ENCODE peak calls at places on chromosomes 7 and 10, in six cellular contexts. One of them, this sample, is unnamed.

GRCh38 chr10:131155218-131155902 is 156.2 kb downstream of the TCERG1L start:
- DNase-seq in GM23338: no peak
- DNase-seq in A549: no peak
- DNase-seq in HL-60: no peak
- DNase-seq in HepG2: no peak
- DNase-seq in HCT116: no peak
- DNase-seq in this sample: no peak

GRCh38 chr10:12937527-12937926 is 64.0 kb downstream of the CCDC3 start:
- DNase-seq in A549: no peak
- DNase-seq in HL-60: no peak
- DNase-seq in HCT116: no peak
- DNase-seq in HepG2: no peak
- DNase-seq in GM23338: no peak
- DNase-seq in this sample: no peak

GRCh38 chr10:69048103-69048502 is 39.8 kb upstream of the SRGN start:
- DNase-seq in HepG2: no peak
- DNase-seq in HCT116: no peak
- DNase-seq in HL-60: peak
- DNase-seq in A549: no peak
- DNase-seq in GM23338: no peak
- DNase-seq in this sample: no peak

GRCh38 chr7:45017253-45017652 is 17.3 kb downstream of the CCM2 start:
- DNase-seq in HepG2: no peak
- DNase-seq in GM23338: no peak
- DNase-seq in HCT116: no peak
- DNase-seq in A549: no peak
- DNase-seq in HL-60: no peak
- DNase-seq in this sample: no peak

GRCh38 chr10:21034241-21034640 is 137.1 kb upstream of the NEBL start:
- DNase-seq in HepG2: no peak
- DNase-seq in A549: no peak
- DNase-seq in HCT116: no peak
- DNase-seq in GM23338: no peak
- DNase-seq in HL-60: no peak
- DNase-seq in this sample: no peak

GRCh38 chr10:59176241-59177030 is at the start of gene PHYHIPL:
- DNase-seq in HepG2: peak
- DNase-seq in HL-60: no peak
- DNase-seq in A549: peak
- DNase-seq in GM23338: peak
- DNase-seq in HCT116: no peak
- DNase-seq in this sample: no peak

GRCh38 chr7:13099197-13099795 is 411.9 kb downstream of the ARL4A start:
- DNase-seq in HCT116: no peak
- DNase-seq in A549: peak
- DNase-seq in HepG2: peak
- DNase-seq in GM23338: no peak
- DNase-seq in HL-60: no peak
- DNase-seq in this sample: peak

GRCh38 chr10:14687340-14687739 is 87.4 kb downstream of the FAM107B start:
- DNase-seq in HL-60: no peak
- DNase-seq in HepG2: peak
- DNase-seq in GM23338: no peak
- DNase-seq in A549: peak
- DNase-seq in HCT116: no peak
- DNase-seq in this sample: no peak

GRCh38 chr7:132654150-132654549 is 77.9 kb upstream of the PLXNA4 start:
- DNase-seq in GM23338: peak
- DNase-seq in A549: peak
- DNase-seq in HL-60: no peak
- DNase-seq in HCT116: peak
- DNase-seq in HepG2: no peak
- DNase-seq in this sample: no peak

GRCh38 chr10:122703483-122704448 is 4.1 kb upstream of the C10orf120 start:
- DNase-seq in GM23338: peak
- DNase-seq in A549: peak
- DNase-seq in HL-60: peak
- DNase-seq in HepG2: peak
- DNase-seq in HCT116: peak
- DNase-seq in this sample: peak

GRCh38 chr10:93266858-93267257 is 193.2 kb downstream of the CYP26A1 start:
- DNase-seq in HepG2: no peak
- DNase-seq in HL-60: no peak
- DNase-seq in GM23338: no peak
- DNase-seq in A549: no peak
- DNase-seq in HCT116: no peak
- DNase-seq in this sample: no peak

GRCh38 chr7:99011341-99011705 is 132.6 kb downstream of the SMURF1 start:
- DNase-seq in HL-60: no peak
- DNase-seq in HepG2: no peak
- DNase-seq in GM23338: no peak
- DNase-seq in A549: no peak
- DNase-seq in HCT116: no peak
- DNase-seq in this sample: no peak

GRCh38 chr7:114209968-114210367 is 204.6 kb upstream of the FOXP2 start:
- DNase-seq in HL-60: no peak
- DNase-seq in GM23338: no peak
- DNase-seq in HCT116: no peak
- DNase-seq in HepG2: no peak
- DNase-seq in A549: no peak
- DNase-seq in this sample: no peak

GRCh38 chr7:103149808-103150180 is 895 bp upstream of the NAPEPLD start:
- DNase-seq in HL-60: no peak
- DNase-seq in HCT116: no peak
- DNase-seq in HepG2: no peak
- DNase-seq in GM23338: no peak
- DNase-seq in A549: no peak
- DNase-seq in this sample: no peak

GRCh38 chr10:117980216-117980615 is 66.5 kb downstream of the RAB11FIP2 start:
- DNase-seq in A549: peak
- DNase-seq in GM23338: no peak
- DNase-seq in HL-60: no peak
- DNase-seq in HCT116: no peak
- DNase-seq in HepG2: no peak
- DNase-seq in this sample: peak

GRCh38 chr7:140322759-140323158 is 75.6 kb downstream of the SLC37A3 start:
- DNase-seq in GM23338: peak
- DNase-seq in A549: no peak
- DNase-seq in HCT116: no peak
- DNase-seq in HepG2: no peak
- DNase-seq in HL-60: no peak
- DNase-seq in this sample: no peak

GRCh38 chr7:96417784-96418183 is 95.9 kb upstream of the SLC25A13 start:
- DNase-seq in HCT116: no peak
- DNase-seq in HL-60: no peak
- DNase-seq in HepG2: no peak
- DNase-seq in A549: no peak
- DNase-seq in GM23338: no peak
- DNase-seq in this sample: no peak

GRCh38 chr7:6453737-6454136 is 6.0 kb upstream of the DAGLB start:
- DNase-seq in GM23338: no peak
- DNase-seq in HCT116: peak
- DNase-seq in HL-60: no peak
- DNase-seq in HepG2: peak
- DNase-seq in A549: peak
- DNase-seq in this sample: no peak

GRCh38 chr7:13181221-13181620 is 493.8 kb downstream of the ARL4A start:
- DNase-seq in HCT116: no peak
- DNase-seq in A549: peak
- DNase-seq in HL-60: no peak
- DNase-seq in GM23338: no peak
- DNase-seq in HepG2: no peak
- DNase-seq in this sample: no peak

GRCh38 chr7:26664735-26665420 is 199.5 kb downstream of the SKAP2 start:
- DNase-seq in A549: no peak
- DNase-seq in HL-60: no peak
- DNase-seq in HepG2: no peak
- DNase-seq in HCT116: no peak
- DNase-seq in GM23338: no peak
- DNase-seq in this sample: no peak

GRCh38 chr7:86932038-86932512 is 127.4 kb downstream of the ELAPOR2 start:
- DNase-seq in GM23338: peak
- DNase-seq in HL-60: no peak
- DNase-seq in A549: peak
- DNase-seq in HCT116: no peak
- DNase-seq in HepG2: no peak
- DNase-seq in this sample: no peak

GRCh38 chr10:119020627-119020946 is 8.9 kb upstream of the NANOS1 start:
- DNase-seq in A549: no peak
- DNase-seq in GM23338: no peak
- DNase-seq in HL-60: no peak
- DNase-seq in HepG2: no peak
- DNase-seq in HCT116: no peak
- DNase-seq in this sample: no peak

GRCh38 chr7:98922392-98923107 is 44.2 kb downstream of the TRRAP start:
- DNase-seq in HL-60: no peak
- DNase-seq in A549: peak
- DNase-seq in HepG2: peak
- DNase-seq in HCT116: no peak
- DNase-seq in GM23338: no peak
- DNase-seq in this sample: no peak

GRCh38 chr10:101760510-101760909 is 15.4 kb downstream of the FGF8 start:
- DNase-seq in HepG2: no peak
- DNase-seq in A549: no peak
- DNase-seq in HL-60: no peak
- DNase-seq in GM23338: no peak
- DNase-seq in HCT116: no peak
- DNase-seq in this sample: no peak

GRCh38 chr10:101762736-101763135 is 13.2 kb downstream of the FGF8 start:
- DNase-seq in HepG2: no peak
- DNase-seq in HL-60: no peak
- DNase-seq in GM23338: no peak
- DNase-seq in A549: no peak
- DNase-seq in HCT116: no peak
- DNase-seq in this sample: no peak

GRCh38 chr10:101758858-101759257 is 17.1 kb downstream of the FGF8 start:
- DNase-seq in A549: no peak
- DNase-seq in HL-60: no peak
- DNase-seq in GM23338: no peak
- DNase-seq in HepG2: no peak
- DNase-seq in HCT116: no peak
- DNase-seq in this sample: no peak

GRCh38 chr10:101761226-101761625 is 14.7 kb downstream of the FGF8 start:
- DNase-seq in HepG2: no peak
- DNase-seq in HCT116: no peak
- DNase-seq in GM23338: no peak
- DNase-seq in A549: no peak
- DNase-seq in HL-60: no peak
- DNase-seq in this sample: no peak

DNA sequence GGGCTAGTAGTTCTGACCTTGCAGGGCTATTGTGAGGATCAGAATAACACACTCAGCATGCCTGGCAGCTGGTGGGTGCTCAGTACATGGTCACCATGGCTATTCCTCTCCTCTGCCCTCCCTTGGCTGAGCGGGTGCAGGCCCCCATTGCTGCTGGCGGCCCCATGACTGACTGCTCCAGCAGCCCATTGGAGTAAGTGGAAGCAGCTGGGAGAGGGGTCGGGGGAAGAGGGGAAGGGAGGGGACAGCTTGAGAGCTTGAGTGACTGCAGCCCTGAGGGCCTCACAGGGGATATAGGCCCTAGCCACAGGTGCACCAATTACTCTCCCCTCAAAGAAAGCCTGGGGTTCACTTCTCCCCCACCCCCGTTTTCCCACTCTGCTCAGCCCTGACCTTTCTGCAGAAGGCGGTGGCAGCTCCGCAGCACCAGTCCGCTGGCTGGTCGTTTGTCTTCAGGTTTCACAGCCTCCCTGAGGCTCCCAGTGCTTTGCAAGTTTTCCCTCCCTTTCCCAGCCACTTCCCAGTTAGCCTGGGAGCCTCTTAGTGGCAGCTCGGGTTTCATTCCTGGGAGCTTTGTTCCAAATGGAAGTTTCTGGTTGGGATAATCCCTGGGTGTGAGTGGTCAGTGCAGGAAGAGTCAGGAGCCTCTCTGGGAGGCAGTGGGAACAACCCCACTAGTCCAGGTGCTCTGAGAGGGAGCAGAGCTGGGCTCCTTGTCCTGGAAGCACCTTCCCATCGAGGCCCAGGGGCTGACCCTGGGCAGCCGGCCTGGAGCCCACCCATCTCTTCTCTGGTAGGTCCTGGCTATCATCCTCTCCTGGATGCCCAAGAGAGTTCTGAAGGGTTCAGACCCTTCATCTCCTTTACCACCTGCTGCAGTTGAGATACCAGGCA is 16.3 kb downstream of the FGF8 start:
- DNase-seq in HL-60: no peak
- DNase-seq in A549: no peak
- DNase-seq in GM23338: peak
- DNase-seq in HepG2: no peak
- DNase-seq in HCT116: no peak
- DNase-seq in this sample: no peak
- H3K4me3 ChIP-seq in HL-60: no peak
- H3K4me3 ChIP-seq in A549: no peak
- H3K4me3 ChIP-seq in GM23338: no peak
- H3K4me3 ChIP-seq in HepG2: no peak
- H3K4me3 ChIP-seq in HCT116: no peak
- H3K4me3 ChIP-seq in this sample: no peak

GRCh38 chr7:46739378-46740234 is 818.5 kb upstream of the IGFBP3 start:
- DNase-seq in GM23338: no peak
- DNase-seq in HL-60: no peak
- DNase-seq in A549: no peak
- DNase-seq in HepG2: no peak
- DNase-seq in HCT116: no peak
- DNase-seq in this sample: no peak
- TF ChIP-seq REST in GM23338: no peak
- TF ChIP-seq REST in HL-60: no peak
- TF ChIP-seq REST in A549: no peak
- TF ChIP-seq REST in HepG2: no peak
- TF ChIP-seq REST in HCT116: no peak
- TF ChIP-seq REST in this sample: no peak

DNA sequence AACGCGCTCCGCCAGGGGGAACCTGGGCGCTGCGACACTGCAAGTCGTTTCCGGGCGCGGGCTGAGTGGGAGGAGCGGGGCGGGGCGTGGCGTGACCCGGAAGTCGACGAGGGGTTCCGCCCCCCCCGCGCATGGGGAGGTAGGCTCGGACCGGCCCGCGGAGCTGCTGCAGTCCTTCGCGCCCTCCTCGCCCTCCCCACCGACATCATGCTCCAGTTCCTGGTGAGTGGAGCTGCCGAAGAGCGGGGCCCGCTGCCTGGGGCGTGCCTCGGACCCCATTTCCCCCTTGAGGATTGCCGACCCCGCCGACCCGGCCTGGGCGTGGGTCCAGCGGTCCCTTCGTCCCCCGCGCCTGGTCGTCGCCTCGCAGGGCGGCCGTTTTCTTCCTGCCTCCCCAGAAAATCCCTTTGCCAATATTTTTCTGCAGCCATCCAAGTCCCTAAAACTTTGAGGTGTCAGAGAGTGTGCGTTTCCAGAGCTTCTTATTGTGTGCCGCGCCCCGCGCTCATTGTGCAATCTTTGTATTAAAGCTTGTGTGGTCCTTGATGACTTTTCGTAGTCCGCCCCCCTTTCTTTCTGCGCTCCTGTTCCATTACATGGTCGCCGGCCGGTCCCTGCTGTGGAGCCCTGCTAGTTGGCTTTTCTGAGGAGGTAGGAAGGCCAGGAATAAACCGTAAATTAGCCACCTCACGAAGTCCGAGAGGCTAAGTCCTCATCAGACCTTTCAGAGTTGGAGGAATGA is at the start of gene STMP1:
- DNase-seq in HCT116: peak
- DNase-seq in HL-60: peak
- DNase-seq in GM23338: peak
- DNase-seq in HepG2: peak
- DNase-seq in A549: peak
- DNase-seq in this sample: peak
- TF ChIP-seq CTCF in HCT116: peak
- TF ChIP-seq CTCF in HL-60: no peak
- TF ChIP-seq CTCF in GM23338: peak
- TF ChIP-seq CTCF in HepG2: peak
- TF ChIP-seq CTCF in A549: no peak
- TF ChIP-seq CTCF in this sample: peak

GRCh38 chr7:71313562-71313961 is 181.6 kb downstream of the GALNT17 start:
- DNase-seq in A549: no peak
- DNase-seq in GM23338: peak
- DNase-seq in HCT116: no peak
- DNase-seq in HL-60: no peak
- DNase-seq in HepG2: no peak
- DNase-seq in this sample: no peak
- H3K4me3 ChIP-seq in A549: no peak
- H3K4me3 ChIP-seq in GM23338: no peak
- H3K4me3 ChIP-seq in HCT116: no peak
- H3K4me3 ChIP-seq in HL-60: no peak
- H3K4me3 ChIP-seq in HepG2: no peak
- H3K4me3 ChIP-seq in this sample: no peak

This sample was measured in Panc1.